ENCODE peak calls at places on chromosomes 1 and 21, in ten cellular contexts. O is HFF-Myc, T is body of pancreas, X is adrenal gland, B is fibroblast of lung, W is prostate gland, I is lower leg skin, V is fibroblast of pulmonary artery, N is mammary epithelial cell, F is PC-9. E is an unnamed sample.

GRCh38 chr21:41754481-41754891 is 12.4 kb downstream of the RIPK4 start:
- DNase-seq in X (no peak), N (no peak), B (no peak), F (no peak), O (no peak), W (no peak), T (no peak), V (no peak), I (no peak), E (no peak)

GRCh38 chr1:41499591-41499990 is 15.1 kb upstream of the EDN2 start:
- DNase-seq in F (no peak), V (no peak), B (no peak), I (no peak), X (no peak), N (no peak), T (peak; percentile 56), O (no peak), W (no peak), E (no peak)

GRCh38 chr1:44903261-44903660 is 60.2 kb upstream of the PTCH2 start:
- DNase-seq in O (no peak), I (no peak), W (no peak), N (no peak), T (no peak), F (no peak), X (no peak), B (peak; percentile 50), V (peak; percentile 76), E (no peak)

GRCh38 chr1:184186167-184186566 is 134.6 kb downstream of the TSEN15 start:
- DNase-seq in I (no peak), V (no peak), B (no peak), F (no peak), X (no peak), O (no peak), T (no peak), W (no peak), N (no peak), E (no peak)

GRCh38 chr21:43734131-43734634 is 15.3 kb downstream of the PDXK start:
- DNase-seq in F (no peak), N (no peak), B (no peak), V (no peak), I (no peak), T (peak; percentile 82), X (no peak), O (no peak), W (peak; percentile 62), E (no peak)

GRCh38 chr1:24165500-24165899 is 21.6 kb downstream of the IFNLR1 start:
- DNase-seq in V (no peak), O (no peak), B (no peak), X (no peak), F (no peak), T (no peak), W (no peak), N (no peak), I (no peak), E (no peak)

GRCh38 chr1:235304549-235305451 is 23.2 kb downstream of the ARID4B start:
- DNase-seq in V (peak; percentile 55), N (no peak), W (no peak), O (no peak), T (peak; percentile 30), B (peak; percentile 32), F (no peak), I (no peak), X (no peak), E (peak; percentile 52)

GRCh38 chr1:228095938-228096337 is 7.2 kb downstream of the C1orf35 start:
- DNase-seq in T (no peak), W (no peak), X (peak; percentile 14), N (no peak), B (no peak), O (no peak), I (no peak), F (no peak), V (no peak), E (no peak)

GRCh38 chr1:151980287-151981177 is 13.1 kb downstream of the S100A10 start:
- DNase-seq in B (peak; percentile 84), I (peak; percentile 62), O (no peak), N (peak; percentile 67), V (peak; percentile 62), T (no peak), X (peak; percentile 37), F (no peak), W (no peak), E (no peak)

GRCh38 chr1:92459871-92460320 is 26.8 kb downstream of the GFI1 start:
- DNase-seq in V (peak; percentile 8), T (no peak), N (no peak), O (no peak), F (no peak), I (no peak), W (no peak), B (no peak), X (no peak), E (peak; percentile 57)

GRCh38 chr1:221097479-221098281 is 218.4 kb downstream of the HLX start:
- DNase-seq in B (peak; percentile 97), F (no peak), X (no peak), W (no peak), I (no peak), T (no peak), O (peak; percentile 52), N (peak; percentile 30), V (peak; percentile 90), E (no peak)

GRCh38 chr1:216032977-216033376 is 390.3 kb downstream of the USH2A start:
- DNase-seq in V (no peak), F (no peak), O (no peak), B (peak; percentile 27), T (no peak), I (no peak), X (no peak), N (no peak), W (no peak), E (no peak)

GRCh38 chr1:59692591-59692990 is 122.2 kb upstream of the HOOK1 start:
- DNase-seq in T (no peak), W (no peak), V (peak; percentile 90), O (peak; percentile 95), N (no peak), I (no peak), X (no peak), F (no peak), B (peak; percentile 95), E (peak; percentile 11)

GRCh38 chr1:205631010-205631726 is 643 bp downstream of the ELK4 start:
- DNase-seq in V (peak; percentile 64), O (peak; percentile 65), W (peak; percentile 57), N (peak; percentile 77), F (peak; percentile 73), B (peak; percentile 84), I (peak; percentile 51), X (peak; percentile 81), T (peak; percentile 79), E (peak; percentile 91)

GRCh38 chr1:3607703-3608065 is 3.6 kb downstream of the MEGF6 start:
- DNase-seq in I (no peak), F (no peak), O (no peak), T (no peak), W (no peak), X (no peak), V (no peak), B (no peak), N (no peak), E (no peak)

GRCh38 chr1:171802207-171802606 is 20.7 kb downstream of the METTL13 start:
- DNase-seq in X (no peak), B (no peak), N (no peak), V (no peak), W (no peak), O (no peak), F (no peak), T (no peak), I (no peak), E (no peak)

GRCh38 chr1:230517326-230517725 is 91.2 kb upstream of the PGBD5 start:
- DNase-seq in I (no peak), T (no peak), F (no peak), W (no peak), V (no peak), O (no peak), N (no peak), X (no peak), B (no peak), E (no peak)

GRCh38 chr21:33434770-33435360 is 31.7 kb downstream of the IFNGR2 start:
- DNase-seq in W (no peak), I (peak; percentile 45), T (no peak), N (peak; percentile 97), V (peak; percentile 93), F (peak; percentile 8), O (peak; percentile 59), X (no peak), B (peak; percentile 92), E (no peak)
- H3K4me3 ChIP-seq in W (no peak overlapping the region), I (no peak overlapping the region), T (no peak overlapping the region), N (no peak overlapping the region), V (no peak overlapping the region), F (no peak overlapping the region), O (no peak overlapping the region), X (no peak overlapping the region), B (no peak overlapping the region), E (no peak overlapping the region)

DNA sequence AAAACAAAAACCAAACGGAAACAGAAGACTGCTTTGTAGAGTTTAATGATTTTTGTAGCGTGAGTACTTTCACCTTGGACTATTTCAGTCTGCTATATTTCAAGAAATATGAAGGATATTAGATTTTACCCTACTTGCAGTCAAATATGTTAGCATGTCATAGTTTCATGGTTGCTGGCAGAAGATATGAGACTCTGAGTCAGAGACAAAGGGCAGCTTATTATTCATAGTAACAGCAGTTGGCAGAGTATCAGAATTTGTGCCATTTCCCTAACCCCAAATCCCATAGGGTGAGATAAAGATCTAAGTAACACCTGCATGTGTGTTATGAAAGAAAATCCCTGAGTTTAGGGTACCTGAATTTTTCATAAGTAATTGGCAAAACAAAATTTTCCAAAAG is 729.1 kb upstream of the BRINP3 start:
- DNase-seq in T (no peak), W (no peak), B (peak; percentile 30), V (peak; percentile 28), N (peak; percentile 19), O (no peak), F (no peak), I (no peak), X (no peak), E (no peak)
- H3K4me3 ChIP-seq in T (no peak overlapping the region), W (no peak overlapping the region), B (no peak overlapping the region), V (no peak overlapping the region), N (no peak overlapping the region), O (no peak overlapping the region), F (no peak overlapping the region), I (no peak overlapping the region), X (no peak overlapping the region), E (no peak overlapping the region)

GRCh38 chr1:246698466-246699094 is 25.6 kb upstream of the SCCPDH start:
- DNase-seq in O (no peak), W (no peak), B (no peak), F (no peak), N (no peak), V (no peak), X (no peak), T (no peak), I (no peak), E (no peak)
- H3K4me3 ChIP-seq in O (no peak overlapping the region), W (no peak overlapping the region), B (peak overlapping the region; percentile 35), F (peak overlapping the region; percentile 20), N (no peak overlapping the region), V (peak overlapping the region; percentile 23), X (no peak overlapping the region), T (no peak overlapping the region), I (no peak overlapping the region), E (no peak overlapping the region)

GRCh38 chr1:13754510-13755103 is 54.6 kb downstream of the PRDM2 start:
- DNase-seq in X (no peak), N (no peak), V (no peak), T (no peak), W (no peak), I (no peak), F (no peak), B (peak; percentile 46), O (no peak), E (no peak)
- H3K4me3 ChIP-seq in X (no peak overlapping the region), N (no peak overlapping the region), V (no peak overlapping the region), T (no peak overlapping the region), W (no peak overlapping the region), I (no peak overlapping the region), F (no peak overlapping the region), B (no peak overlapping the region), O (no peak overlapping the region), E (no peak overlapping the region)

E was measured in Jurkat, Clone E6-1.